ENCODE peak calls at places on chromosome 2, in ten cellular contexts. U is HCT116, Z is stomach, X is prostate gland, O is esophagus muscularis mucosa, M is spleen, C is SK-N-SH, P is SK-N-MC, Q is transverse colon, K is K562. T is an unnamed sample. For H3K36me3, the result is how much of the 10 kb centered on the place peaks cover.

GRCh38 chr2:70995227-70995729 is 605 bp upstream of the TEX261 start:
- DNase-seq in P (peak), U (peak), C (peak), O (no peak), Q (peak), M (peak), Z (peak), K (peak), X (peak), T (no peak)

GRCh38 chr2:217471329-217471728 is 531.5 kb downstream of the TNS1 start:
- DNase-seq in C (no peak), U (no peak), K (no peak), M (no peak), Z (no peak), Q (no peak), P (no peak), X (no peak), O (no peak), T (no peak)

GRCh38 chr2:15316370-15316814 is 244.7 kb downstream of the NBAS start:
- DNase-seq in Q (no peak), P (no peak), M (peak), K (no peak), C (no peak), O (no peak), X (no peak), Z (no peak), U (no peak), T (no peak)

GRCh38 chr2:161975813-161976160 is 98.2 kb downstream of the DPP4 start:
- DNase-seq in K (no peak), U (no peak), X (no peak), O (no peak), P (no peak), C (no peak), M (no peak), Q (no peak), Z (no peak), T (no peak)

GRCh38 chr2:104378853-104379374 is 475.0 kb upstream of the POU3F3 start:
- DNase-seq in C (peak), K (peak), O (peak), Z (no peak), U (no peak), P (peak), Q (peak), M (no peak), X (no peak), T (no peak)

GRCh38 chr2:95272299-95272751 is 1.9 kb upstream of the PROM2 start:
- DNase-seq in O (no peak), K (no peak), C (no peak), M (peak), X (peak), Q (no peak), P (no peak), U (no peak), Z (peak), T (no peak)

GRCh38 chr2:54471221-54471711 is 15.1 kb downstream of the SPTBN1 start:
- DNase-seq in M (no peak), U (no peak), X (no peak), O (no peak), Z (no peak), P (peak), C (no peak), K (no peak), Q (no peak), T (no peak)

GRCh38 chr2:240646061-240646899 is 21.0 kb downstream of the GPR35 start:
- DNase-seq in O (peak), U (no peak), C (no peak), M (no peak), Z (peak), X (no peak), K (peak), Q (no peak), P (no peak), T (peak)

GRCh38 chr2:73033142-73033765 is 38.3 kb downstream of the SFXN5 start:
- DNase-seq in X (no peak), O (peak), Z (no peak), U (no peak), Q (peak), K (no peak), P (no peak), M (no peak), C (no peak), T (no peak)

GRCh38 chr2:37653805-37654378 is 17.6 kb downstream of the CDC42EP3 start:
- DNase-seq in O (no peak), P (no peak), X (peak), K (no peak), Q (peak), Z (no peak), C (no peak), U (no peak), M (peak), T (no peak)

GRCh38 chr2:224147174-224147573 is 108.1 kb upstream of the SERPINE2 start:
- DNase-seq in K (no peak), X (no peak), M (no peak), Z (no peak), O (no peak), P (no peak), U (peak), C (no peak), Q (peak), T (no peak)

GRCh38 chr2:117212562-117212961 is 601.9 kb upstream of the DDX18 start:
- DNase-seq in M (no peak), X (no peak), U (no peak), K (no peak), Z (no peak), P (no peak), O (no peak), Q (no peak), C (no peak), T (no peak)

GRCh38 chr2:79630060-79630459 is 117.2 kb downstream of the CTNNA2 start:
- DNase-seq in K (no peak), Q (no peak), O (no peak), C (no peak), U (no peak), X (no peak), Z (no peak), P (no peak), M (no peak), T (no peak)

GRCh38 chr2:232637832-232638231 is 4.4 kb downstream of the EFHD1 start:
- DNase-seq in X (no peak), O (no peak), P (no peak), C (no peak), Q (no peak), Z (no peak), K (no peak), M (no peak), U (no peak), T (no peak)
- H3K4me3 ChIP-seq in X (no peak), O (no peak), P (no peak), C (no peak), Q (no peak), Z (no peak), K (no peak), M (no peak), U (no peak), T (no peak)

GRCh38 chr2:10303174-10303633 is 500 bp downstream of the HPCAL1 start:
- DNase-seq in O (no peak), Q (no peak), M (no peak), P (no peak), K (no peak), X (no peak), Z (peak), U (no peak), C (no peak), T (no peak)

GRCh38 chr2:10302479-10303173 is at the start of gene HPCAL1:
- DNase-seq in Z (peak), C (peak), P (no peak), M (peak), X (peak), U (peak), O (no peak), K (peak), Q (peak), T (peak)

GRCh38 chr2:10304458-10305253 is 2.0 kb downstream of the HPCAL1 start:
- DNase-seq in U (no peak), P (no peak), K (no peak), O (no peak), Z (no peak), X (no peak), M (no peak), C (peak), Q (no peak), T (no peak)

GRCh38 chr2:10305254-10305635 is 2.5 kb downstream of the HPCAL1 start:
- DNase-seq in M (no peak), Z (no peak), Q (no peak), X (no peak), P (no peak), U (no peak), C (no peak), K (no peak), O (no peak), T (no peak)

GRCh38 chr2:10303634-10304378 is 1.1 kb downstream of the HPCAL1 start:
- DNase-seq in O (no peak), K (peak), P (no peak), C (peak), U (no peak), X (no peak), Z (peak), M (peak), Q (peak), T (no peak)
- TF ChIP-seq POLR2AphosphoS5 in O (no peak), K (no peak), P (no peak), C (no peak), U (no peak), X (no peak), Z (peak), M (no peak), Q (no peak), T (no peak)

GRCh38 chr2:172333626-172334330 is 93.6 kb upstream of the ITGA6 start:
- DNase-seq in M (no peak), X (no peak), P (no peak), K (no peak), O (no peak), C (no peak), Z (no peak), Q (no peak), U (no peak), T (no peak)

GRCh38 chr2:172330060-172330671 is 97.2 kb upstream of the ITGA6 start:
- DNase-seq in U (no peak), X (no peak), M (no peak), P (no peak), O (no peak), C (no peak), Z (no peak), K (no peak), Q (peak), T (no peak)

GRCh38 chr2:172335731-172336130 is 91.7 kb upstream of the ITGA6 start:
- DNase-seq in C (no peak), M (no peak), Q (peak), K (no peak), U (no peak), O (no peak), Z (no peak), P (no peak), X (no peak), T (no peak)

GRCh38 chr2:172334988-172335387 is 92.4 kb upstream of the ITGA6 start:
- DNase-seq in C (no peak), Z (no peak), U (no peak), O (no peak), K (no peak), X (no peak), M (no peak), P (no peak), Q (no peak), T (no peak)

GRCh38 chr2:172333206-172333605 is 94.2 kb upstream of the ITGA6 start:
- DNase-seq in O (no peak), C (no peak), Q (no peak), X (no peak), Z (no peak), U (no peak), P (no peak), K (no peak), M (no peak), T (no peak)
- H3K36me3 ChIP-seq in O (under half), C (under half), Q (under half), X (under half), Z (under half), U (under half), P (under half), K (under half), M (under half), T (under half)

DNA sequence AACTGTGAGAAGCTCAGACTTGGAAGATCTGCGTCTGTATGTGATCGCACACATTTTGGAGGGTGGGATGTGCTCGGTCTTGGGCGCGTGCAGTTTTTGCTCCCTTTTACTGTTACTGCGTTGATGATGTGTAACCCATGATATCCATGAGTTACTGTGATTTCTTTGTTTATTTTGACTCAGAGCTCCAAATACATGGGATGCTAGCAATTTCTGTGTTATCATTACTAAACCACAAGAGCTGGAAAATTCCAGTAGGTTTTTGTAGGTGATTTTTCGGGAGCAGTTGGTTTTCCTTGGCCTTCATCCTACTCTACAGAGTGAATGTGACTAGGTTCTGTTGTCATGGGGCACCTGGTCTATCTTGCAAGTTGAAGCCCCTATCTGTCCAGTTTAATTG is 124.2 kb downstream of the AGAP1 start:
- DNase-seq in X (no peak), C (no peak), K (no peak), U (no peak), O (no peak), P (no peak), Q (no peak), M (no peak), Z (no peak), T (no peak)
- H3K4me3 ChIP-seq in X (no peak), C (no peak), K (no peak), U (no peak), O (no peak), P (no peak), Q (no peak), M (no peak), Z (no peak), T (no peak)

GRCh38 chr2:20092901-20093235 is 41.4 kb upstream of the LAPTM4A start:
- DNase-seq in Q (no peak), M (no peak), U (no peak), O (no peak), C (no peak), X (no peak), K (no peak), Z (no peak), P (no peak), T (no peak)

GRCh38 chr2:20093263-20094141 is 42.1 kb upstream of the LAPTM4A start:
- DNase-seq in Q (peak), X (peak), O (no peak), P (no peak), C (peak), M (no peak), K (peak), Z (peak), U (peak), T (no peak)

GRCh38 chr2:20089715-20090464 is 38.5 kb upstream of the LAPTM4A start:
- DNase-seq in M (no peak), Z (no peak), X (no peak), O (no peak), P (no peak), C (no peak), U (no peak), Q (no peak), K (no peak), T (no peak)

GRCh38 chr2:20092226-20092900 is 40.9 kb upstream of the LAPTM4A start:
- DNase-seq in X (no peak), K (no peak), U (no peak), O (no peak), M (no peak), P (no peak), C (no peak), Q (no peak), Z (no peak), T (no peak)

GRCh38 chr2:20091305-20091991 is 40.0 kb upstream of the LAPTM4A start:
- DNase-seq in X (no peak), O (no peak), M (no peak), P (no peak), Z (no peak), K (peak), Q (peak), C (no peak), U (no peak), T (peak)
- TF ChIP-seq POLR2AphosphoS5 in X (no peak), O (peak), M (no peak), P (no peak), Z (no peak), K (no peak), Q (peak), C (peak), U (no peak), T (peak)

GRCh38 chr2:237391140-237391539 is 22.8 kb downstream of the COL6A3 start:
- DNase-seq in X (no peak), Z (no peak), O (no peak), K (no peak), Q (no peak), M (no peak), C (peak), U (no peak), P (no peak), T (no peak)

GRCh38 chr2:237392186-237392585 is 21.8 kb downstream of the COL6A3 start:
- DNase-seq in P (no peak), Z (no peak), C (no peak), K (no peak), O (no peak), X (no peak), Q (no peak), M (no peak), U (no peak), T (no peak)

GRCh38 chr2:237400199-237400598 is 13.8 kb downstream of the COL6A3 start:
- DNase-seq in O (no peak), U (no peak), Q (no peak), P (no peak), Z (no peak), M (no peak), C (no peak), K (no peak), X (no peak), T (no peak)

GRCh38 chr2:237393523-237393922 is 20.4 kb downstream of the COL6A3 start:
- DNase-seq in U (no peak), K (no peak), P (no peak), C (no peak), X (no peak), M (no peak), Z (no peak), Q (no peak), O (no peak), T (no peak)

DNA sequence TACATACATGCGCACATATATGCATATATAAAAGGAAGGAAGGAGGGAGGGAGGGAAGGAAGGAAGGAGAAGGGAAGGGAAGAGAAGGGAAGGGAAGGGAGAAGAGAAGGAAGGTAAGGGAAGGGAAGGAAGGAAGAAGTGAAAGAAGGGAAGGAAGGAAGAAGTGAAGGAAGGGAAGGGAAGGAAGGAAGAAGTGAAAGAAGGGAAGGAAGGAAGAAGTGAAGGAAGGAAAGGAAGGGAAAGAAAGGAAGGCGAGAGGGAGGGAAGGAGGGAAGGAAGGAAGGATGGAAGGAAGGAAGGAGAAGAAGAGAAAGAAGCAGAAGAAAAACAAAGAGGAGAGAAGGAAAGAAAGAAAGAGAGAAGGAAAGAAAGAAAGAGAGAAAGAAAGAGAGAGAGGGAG is 16.9 kb downstream of the COL6A3 start:
- DNase-seq in U (no peak), M (no peak), Q (no peak), C (no peak), K (no peak), P (no peak), O (no peak), Z (no peak), X (no peak), T (no peak)
- H3K36me3 ChIP-seq in U (under half), M (under half), Q (under half), C (under half), K (under half), P (under half), O (under half), Z (under half), X (under half), T (under half)

DNA sequence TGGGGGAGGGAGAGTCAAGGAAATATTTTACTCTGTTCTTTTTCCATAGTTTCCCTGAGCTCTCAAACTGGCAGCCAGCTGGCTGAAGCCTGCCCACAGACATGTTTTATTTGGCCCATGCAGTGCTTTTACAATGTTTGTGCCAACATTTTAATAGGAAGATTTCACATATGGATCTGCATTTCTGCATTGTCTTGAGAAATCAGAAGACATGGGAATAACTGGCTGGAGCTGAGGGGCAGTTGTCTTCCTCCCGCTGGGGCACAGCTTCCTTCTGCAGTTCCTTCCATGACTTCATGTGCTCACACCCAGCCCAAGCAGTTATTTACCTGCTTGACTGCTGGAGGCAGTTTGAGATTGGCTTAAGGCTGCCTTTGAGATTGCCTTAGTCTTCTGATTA is 74.4 kb downstream of the PLCL1 start:
- DNase-seq in K (no peak), C (no peak), X (peak), P (no peak), O (no peak), Q (no peak), M (no peak), U (no peak), Z (no peak), T (no peak)
- H3K4me3 ChIP-seq in K (no peak), C (no peak), X (no peak), P (no peak), O (no peak), Q (no peak), M (no peak), U (no peak), Z (no peak), T (no peak)

DNA sequence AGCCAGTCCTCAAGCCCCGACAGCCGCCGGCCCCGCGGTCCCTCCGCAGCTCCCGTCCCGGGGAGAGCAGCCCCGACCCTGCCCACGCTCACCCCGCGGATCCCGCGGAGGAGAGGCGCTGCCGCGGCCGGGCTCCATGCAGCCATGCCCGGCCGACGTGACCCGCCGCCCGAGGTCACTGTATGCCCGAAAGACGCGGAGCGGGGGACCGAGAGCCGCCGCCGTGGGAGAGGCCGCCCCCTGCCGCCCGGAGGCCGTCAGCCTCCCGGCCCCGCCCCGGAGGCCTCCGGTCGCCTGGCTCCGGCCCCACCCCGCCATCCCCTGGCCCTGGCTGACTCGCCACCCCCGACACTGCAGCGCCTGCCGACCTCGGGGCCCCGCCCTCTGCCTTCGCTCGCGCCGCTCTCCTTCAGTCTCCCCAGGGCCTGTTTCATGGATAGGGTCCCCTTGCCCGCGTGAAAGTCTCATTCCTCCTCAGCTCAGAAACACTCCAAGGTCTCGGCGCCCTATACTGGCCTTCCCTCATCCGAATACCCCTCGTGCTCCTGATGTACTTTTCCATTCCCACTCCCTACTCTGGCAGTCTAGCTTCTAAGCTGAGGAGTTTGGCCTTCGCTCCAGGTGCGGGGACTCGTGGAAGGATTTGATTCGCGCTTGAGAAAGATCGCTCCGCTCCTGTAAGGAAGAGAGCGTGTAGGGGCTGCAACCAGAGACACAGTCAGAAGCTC is at the start of gene BOLA3:
- DNase-seq in P (no peak), K (peak), X (peak), O (peak), U (peak), C (peak), Q (peak), Z (peak), M (peak), T (peak)
- TF ChIP-seq POLR2AphosphoS5 in P (peak), K (peak), X (no peak), O (peak), U (peak), C (peak), Q (peak), Z (peak), M (peak), T (peak)

GRCh38 chr2:10570076-10570475 is 119.7 kb downstream of the NOL10 start:
- DNase-seq in U (no peak), O (no peak), P (no peak), Q (no peak), Z (no peak), X (no peak), C (no peak), K (no peak), M (no peak), T (no peak)
- H3K36me3 ChIP-seq in U (under half), O (half or more), P (under half), Q (under half), Z (half or more), X (under half), C (half or more), K (half or more), M (under half), T (under half)